ENCODE peak calls at places on chromosomes 13 and 19, in seven cellular contexts. C, N, B, T, V, O and G are unnamed samples.

GRCh38 chr13:113856716-113857065 is 7.2 kb downstream of the GAS6 start:
- DNase-seq in B (no peak), N (peak), V (peak), C (no peak), O (no peak), T (peak), G (no peak)

GRCh38 chr13:35909837-35910236 is 221.3 kb downstream of the DCLK1 start:
- DNase-seq in B (no peak), T (no peak), V (no peak), N (no peak), C (no peak), O (no peak), G (no peak)

GRCh38 chr13:102033316-102033715 is 368.5 kb downstream of the FGF14 start:
- DNase-seq in B (no peak), N (no peak), C (no peak), T (no peak), V (no peak), O (no peak), G (no peak)

GRCh38 chr13:59666504-59666903 is 497.2 kb downstream of the DIAPH3 start:
- DNase-seq in V (no peak), O (no peak), C (no peak), N (no peak), T (no peak), B (no peak), G (no peak)

GRCh38 chr13:48630791-48631190 is 22.9 kb upstream of the CYSLTR2 start:
- DNase-seq in O (no peak), C (no peak), N (no peak), T (no peak), B (no peak), V (no peak), G (no peak)

GRCh38 chr19:49588370-49589122 is 2.4 kb upstream of the PRR12 start:
- DNase-seq in O (no peak), C (no peak), T (no peak), N (no peak), V (no peak), B (no peak), G (peak)

GRCh38 chr13:46321494-46322225 is 65.4 kb downstream of the RUBCNL start:
- DNase-seq in V (peak), T (peak), C (no peak), B (peak), N (peak), O (peak), G (peak)

GRCh38 chr19:4229179-4229931 is at the start of gene EBI3:
- DNase-seq in N (peak), B (peak), C (no peak), T (no peak), V (no peak), O (no peak), G (peak)

DNA sequence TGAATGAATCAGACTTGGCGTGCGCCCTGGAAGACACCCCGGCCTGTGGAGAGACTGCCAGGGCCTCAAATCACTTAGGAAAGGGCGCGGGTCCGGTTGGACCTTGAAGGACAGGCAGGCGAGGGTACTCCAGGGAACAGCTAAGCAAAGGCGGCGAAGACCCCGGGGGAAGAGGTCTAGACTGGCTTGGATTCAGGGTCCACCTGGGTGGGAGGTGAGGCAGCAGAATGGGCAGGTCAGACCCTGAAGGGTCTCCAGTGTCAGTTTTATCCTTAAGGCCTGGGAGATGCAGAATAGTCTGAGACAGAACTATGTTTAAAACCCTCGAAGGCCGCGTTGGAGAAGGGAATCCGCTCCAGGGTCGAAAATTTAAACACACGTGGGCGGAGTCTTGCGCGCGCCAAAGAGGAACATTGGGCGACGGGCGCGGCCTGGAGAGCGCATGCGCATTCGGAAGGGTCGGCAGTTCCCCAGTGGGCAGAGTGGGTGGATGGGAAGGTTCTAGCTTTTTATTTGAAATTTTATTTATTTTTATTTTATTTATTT is 567 bp upstream of the SMG9 start:
- DNase-seq in V (no peak), T (peak), B (peak), N (peak), O (no peak), C (peak), G (peak)
- TF ChIP-seq POLR2A in V (no peak), T (no peak), B (peak), N (no peak), O (peak), C (no peak), G (no peak)

DNA sequence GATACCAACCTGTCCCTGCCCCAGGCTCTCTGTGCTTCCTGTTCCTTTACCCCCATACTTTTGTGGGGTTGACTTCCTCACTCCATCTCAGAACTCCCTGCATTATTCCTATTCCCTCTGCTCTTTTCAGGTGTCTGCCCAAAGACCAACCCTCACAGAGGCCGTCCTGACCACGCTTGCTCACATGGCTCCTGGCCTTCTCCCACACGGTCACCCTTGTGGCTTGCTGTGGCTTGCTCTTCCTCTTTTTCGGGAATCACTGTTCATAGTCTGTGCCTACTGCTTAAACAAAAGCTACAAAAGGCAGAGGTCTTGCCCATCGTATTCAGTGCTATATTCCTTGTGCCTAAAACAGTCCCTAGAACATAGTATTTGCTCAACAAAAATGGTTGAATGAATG is 25.2 kb upstream of the ARGLU1 start:
- DNase-seq in T (no peak), V (no peak), N (no peak), C (no peak), O (no peak), B (no peak), G (no peak)
- TF ChIP-seq POLR2AphosphoS5 in T (no peak), V (no peak), N (no peak), C (no peak), O (no peak), B (no peak), G (no peak)

DNA sequence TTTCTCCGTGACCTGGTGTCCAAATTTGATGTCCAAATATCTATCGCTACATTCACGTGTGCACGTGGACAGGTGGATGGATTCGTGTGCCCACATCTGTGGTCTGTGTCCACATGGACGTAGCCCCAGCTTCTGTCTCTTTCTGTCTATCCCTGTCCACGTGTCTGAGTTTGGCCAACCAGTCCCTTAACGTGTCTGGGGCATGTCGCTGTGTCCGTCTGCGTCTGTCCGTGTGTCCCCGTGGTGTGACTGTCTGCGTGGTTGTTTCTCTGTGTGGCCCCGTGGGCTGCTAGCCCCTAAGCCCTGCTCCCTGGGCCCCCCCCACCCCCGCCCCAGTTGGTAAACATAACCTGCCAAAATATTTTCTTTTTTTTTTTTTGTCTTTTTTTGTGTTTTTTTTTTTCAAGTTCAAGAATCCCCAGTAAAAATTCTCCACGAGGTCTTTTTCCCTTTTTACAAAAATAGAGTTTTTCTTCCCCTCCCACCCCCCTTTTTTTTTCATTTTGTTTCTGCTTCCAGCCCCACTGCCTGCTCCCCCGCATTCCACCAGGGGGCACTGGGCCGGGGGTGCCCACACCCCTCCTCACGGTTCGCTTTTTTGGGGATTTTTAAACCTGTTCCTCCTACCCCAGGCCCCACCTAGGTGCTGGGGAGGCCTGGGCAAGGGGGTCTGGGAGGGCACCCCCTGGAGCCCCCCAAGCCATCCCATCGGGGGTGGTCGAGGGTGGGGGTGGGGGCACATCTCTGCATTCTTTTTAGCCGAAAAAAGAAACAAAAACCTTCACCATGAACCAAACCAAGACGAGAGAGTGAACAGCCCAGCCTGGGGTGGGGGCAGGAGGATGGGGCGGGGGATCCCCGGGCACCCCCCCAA is 18.3 kb downstream of the PRKCSH start:
- DNase-seq in V (no peak), B (peak), C (no peak), N (no peak), T (no peak), O (no peak), G (no peak)
- TF ChIP-seq CTCF in V (peak), B (peak), C (no peak), N (no peak), T (no peak), O (peak), G (peak)

GRCh38 chr19:11721681-11722080 is 17.1 kb downstream of the ZNF823 start:
- DNase-seq in V (no peak), B (no peak), C (no peak), O (no peak), T (no peak), N (no peak), G (no peak)

DNA sequence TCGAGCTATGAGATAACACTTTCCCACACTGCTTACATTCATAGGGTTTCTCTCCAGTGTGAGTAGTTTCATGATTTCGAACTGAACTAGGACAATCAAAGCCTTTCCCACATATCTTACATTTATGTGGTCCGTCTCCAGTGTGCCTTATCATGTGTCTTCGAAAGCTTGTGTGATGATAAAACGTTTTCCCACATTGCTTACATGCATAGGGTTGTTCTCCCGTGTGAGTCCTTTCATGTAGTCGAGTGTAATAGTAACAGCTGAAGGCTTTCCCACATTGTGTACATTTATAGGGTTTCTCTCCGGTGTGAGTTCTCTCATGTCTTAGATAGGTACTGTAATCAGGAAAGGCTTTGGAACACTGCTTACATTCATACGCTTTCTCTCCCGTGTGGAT is 16.3 kb downstream of the ZNF823 start:
- DNase-seq in N (no peak), C (no peak), O (no peak), T (no peak), V (no peak), B (no peak), G (no peak)
- TF ChIP-seq POLR2A in N (no peak), C (no peak), O (no peak), T (no peak), V (no peak), B (no peak), G (no peak)

DNA sequence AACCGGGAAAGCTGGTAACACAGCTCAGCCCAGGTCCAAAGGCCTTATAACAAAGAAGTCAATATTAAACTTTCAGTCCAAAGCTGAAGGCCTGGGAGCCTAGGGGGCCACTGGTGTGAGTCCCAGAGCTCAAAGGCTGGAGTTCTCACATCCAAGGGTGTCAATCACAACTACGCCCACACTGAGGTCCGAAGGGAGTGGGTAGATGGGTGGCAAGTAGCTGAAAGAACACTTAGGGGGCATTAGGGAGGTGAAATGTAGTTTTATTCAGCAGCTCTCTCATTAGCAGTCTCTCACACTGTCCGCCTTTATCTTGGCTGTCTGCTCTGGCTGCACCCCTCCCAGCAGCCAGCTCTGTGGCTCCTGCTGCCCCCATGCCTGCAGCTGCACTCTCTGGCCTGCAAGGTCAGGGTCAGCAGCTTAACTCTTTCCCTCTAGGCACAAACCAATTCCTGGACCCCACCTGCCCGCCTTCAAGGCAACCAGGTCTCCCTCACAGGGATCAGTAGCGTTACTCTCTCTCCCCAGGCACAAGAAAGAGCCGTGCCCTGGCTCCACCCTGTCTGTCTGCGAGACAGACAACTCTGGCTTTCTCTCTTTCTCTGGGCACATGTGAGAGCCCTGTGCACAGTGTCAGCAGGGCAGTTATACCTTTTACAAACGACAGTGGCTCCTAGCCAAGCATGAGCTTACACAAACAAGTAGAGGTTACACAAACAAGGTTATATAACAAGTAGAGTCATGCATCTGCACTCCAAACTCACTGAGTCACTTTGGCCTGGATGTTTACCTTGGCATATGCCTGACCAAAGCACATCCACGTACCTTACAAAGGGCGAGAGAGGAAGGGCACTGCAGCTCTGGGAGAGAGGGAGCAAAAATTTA is 249.4 kb upstream of the PCDH20 start:
- DNase-seq in O (peak), B (no peak), N (no peak), T (peak), C (no peak), V (peak), G (peak)
- TF ChIP-seq POLR2AphosphoS5 in O (no peak), B (no peak), N (no peak), T (no peak), C (no peak), V (no peak), G (no peak)

GRCh38 chr19:30376272-30376671 is 4.1 kb downstream of the ZNF536 start:
- DNase-seq in C (no peak), B (no peak), T (peak), V (no peak), N (no peak), O (no peak), G (no peak)
- TF ChIP-seq CTCF in C (no peak), B (no peak), T (no peak), V (no peak), N (no peak), O (no peak), G (no peak)

DNA sequence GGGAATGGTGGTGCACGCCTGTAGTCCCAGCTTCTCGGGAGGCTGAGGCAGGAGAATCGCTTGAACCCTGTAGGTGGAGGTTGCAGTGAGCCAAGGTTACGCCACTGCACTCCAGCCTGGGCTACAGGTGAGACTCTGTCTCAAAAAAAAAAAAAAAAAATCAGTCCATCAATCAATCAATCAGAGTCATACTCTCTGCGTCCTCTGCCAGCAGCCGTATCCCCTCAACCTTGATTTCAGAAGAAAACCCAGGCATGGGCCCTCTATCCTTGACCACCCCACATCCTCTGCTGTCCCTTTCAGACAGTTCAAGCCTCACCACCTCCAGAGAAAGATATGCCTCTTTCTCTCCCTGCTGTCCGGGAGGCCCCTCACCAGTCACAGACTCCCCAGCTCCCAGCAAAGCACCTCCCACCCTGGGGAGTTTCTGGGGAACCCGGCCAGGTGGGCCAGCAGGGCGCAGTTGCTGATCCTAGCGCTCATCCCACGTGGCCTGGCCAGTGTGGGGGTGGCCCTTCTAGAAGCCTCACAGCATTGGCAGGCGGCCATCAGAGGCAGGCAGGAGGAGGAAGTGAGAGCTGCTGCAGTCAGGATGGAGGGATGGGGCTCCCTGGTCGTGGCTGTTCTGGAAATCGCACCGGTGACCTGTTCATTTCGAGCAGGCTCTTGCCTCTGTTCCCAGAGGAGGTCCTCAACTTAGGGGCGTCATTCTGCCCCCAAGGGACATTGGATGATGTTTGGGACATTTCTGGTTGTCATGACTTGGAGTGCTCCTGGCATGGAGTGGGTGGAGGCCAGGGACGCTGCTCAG is 10.2 kb upstream of the JSRP1 start:
- DNase-seq in B (peak), V (peak), C (peak), T (peak), N (peak), O (no peak), G (peak)
- TF ChIP-seq POLR2A in B (no peak), V (no peak), C (no peak), T (no peak), N (no peak), O (no peak), G (no peak)

DNA sequence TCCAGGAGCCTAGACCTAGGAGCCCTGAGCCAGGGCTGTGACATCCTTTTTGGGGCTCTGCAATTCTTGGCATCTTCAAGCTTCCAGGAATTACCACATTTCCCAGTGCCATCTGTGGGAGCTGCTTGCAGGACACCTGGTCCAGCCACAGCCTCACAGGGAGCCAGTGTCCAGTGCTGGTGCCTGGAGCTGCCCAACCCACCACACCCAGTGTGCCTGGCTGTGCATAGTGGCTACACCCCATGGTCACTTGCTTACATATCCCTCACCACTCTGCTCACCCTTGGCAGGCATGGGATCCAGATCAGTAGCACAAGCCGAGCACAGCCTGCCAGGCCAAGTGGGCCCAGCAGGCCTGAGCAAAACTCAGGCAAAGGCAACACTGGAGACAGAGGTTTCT is 2151.4 kb upstream of the PCDH20 start:
- DNase-seq in N (no peak), B (no peak), C (no peak), V (no peak), T (no peak), O (no peak), G (no peak)
- TF ChIP-seq POLR2AphosphoS5 in N (no peak), B (no peak), C (no peak), V (no peak), T (no peak), O (no peak), G (no peak)

DNA sequence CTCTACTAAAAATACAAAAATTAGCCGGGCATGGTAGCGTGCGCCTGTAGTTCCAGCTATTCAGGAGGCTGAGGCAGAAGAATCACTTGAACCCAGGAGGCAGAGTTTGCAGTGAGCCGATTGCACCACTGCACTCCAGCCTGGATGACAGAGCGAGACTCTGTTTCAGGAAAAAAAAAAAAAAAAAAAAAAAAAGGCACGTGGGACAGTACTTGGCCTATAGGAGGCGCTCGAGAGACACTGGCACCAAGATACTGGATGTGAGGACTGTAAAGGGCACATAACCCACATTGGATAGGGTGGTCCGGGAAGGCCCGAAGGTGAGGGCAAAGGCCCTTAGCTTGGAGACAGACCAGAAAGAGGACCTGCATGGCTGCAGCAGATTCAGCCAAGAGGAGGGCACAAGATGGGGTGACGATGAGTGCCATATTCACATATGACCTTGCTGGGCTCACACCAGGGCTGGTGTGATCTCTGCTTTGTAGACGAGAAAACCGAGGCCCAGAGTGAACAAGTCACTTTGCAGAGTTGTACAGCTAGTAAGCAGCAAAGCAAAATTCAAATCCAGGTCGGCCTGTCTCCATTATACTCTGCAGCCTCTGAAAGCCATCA is 89.4 kb downstream of the DPF1 start:
- DNase-seq in V (peak), B (peak), C (no peak), T (peak), O (no peak), N (peak), G (no peak)
- TF ChIP-seq CTCF in V (peak), B (peak), C (no peak), T (no peak), O (peak), N (peak), G (no peak)